ENCODE peak calls at places on chromosomes 6 and 20, in ten cellular contexts. G, X, D, C, Q, N, O, W, I and A are unnamed samples.
A peak's percentile ranks its signal among the peaks of the same experiment; 100 is the strongest.

GRCh38 chr6:12288844-12289654 is 1.1 kb upstream of the EDN1 start:
- DNase-seq in I (peak; percentile 38), D (peak; percentile 78), Q (peak; percentile 51), O (peak; percentile 62), X (peak; percentile 79), G (no peak), N (no peak), W (no peak), C (peak; percentile 75), A (peak; percentile 75)

GRCh38 chr6:31158863-31159855 is 770 bp downstream of the TCF19 start:
- DNase-seq in Q (no peak), D (peak; percentile 41), X (peak; percentile 50), W (no peak), N (no peak), G (no peak), C (no peak), O (no peak), I (peak; percentile 11), A (no peak)

GRCh38 chr6:75128881-75129570 is 76.8 kb downstream of the COL12A1 start:
- DNase-seq in C (no peak), D (peak; percentile 23), G (no peak), N (no peak), X (peak; percentile 47), Q (no peak), O (no peak), W (no peak), I (no peak), A (no peak)

GRCh38 chr6:91886183-91886795 is 1299.4 kb upstream of the MAP3K7 start:
- DNase-seq in D (no peak), X (no peak), Q (no peak), W (no peak), C (no peak), G (no peak), O (no peak), N (no peak), I (no peak), A (no peak)

GRCh38 chr20:46013826-46014516 is 5.3 kb downstream of the MMP9 start:
- DNase-seq in N (peak; percentile 47), I (peak; percentile 52), O (peak; percentile 56), Q (no peak), G (peak; percentile 82), W (peak; percentile 42), X (peak; percentile 44), C (peak; percentile 85), D (peak; percentile 85), A (peak; percentile 81)

GRCh38 chr20:50689864-50690263 is 1.5 kb downstream of the RIPOR3 start:
- DNase-seq in X (no peak), D (peak; percentile 41), W (no peak), Q (no peak), G (no peak), N (peak; percentile 33), O (no peak), C (no peak), I (no peak), A (peak; percentile 4)

GRCh38 chr20:12409501-12409900 is 491.8 kb downstream of the BTBD3 start:
- DNase-seq in N (no peak), D (no peak), Q (no peak), G (no peak), X (no peak), W (no peak), O (no peak), C (no peak), I (no peak), A (no peak)

GRCh38 chr6:48147101-48147500 is 36.1 kb upstream of the PTCHD4 start:
- DNase-seq in G (no peak), W (no peak), Q (no peak), X (no peak), O (no peak), D (no peak), C (no peak), N (no peak), I (no peak), A (no peak)

GRCh38 chr6:147787407-147787806 is 278.9 kb downstream of the SAMD5 start:
- DNase-seq in G (no peak), N (no peak), D (no peak), Q (no peak), W (no peak), I (peak; percentile 6), C (no peak), X (no peak), O (no peak), A (no peak)

GRCh38 chr6:22436134-22436533 is 133.2 kb upstream of the HDGFL1 start:
- DNase-seq in Q (no peak), N (no peak), C (no peak), O (no peak), G (no peak), I (no peak), X (no peak), W (no peak), D (no peak), A (no peak)

GRCh38 chr6:25193147-25193864 is 85.9 kb upstream of the CARMIL1 start:
- DNase-seq in G (no peak), D (peak; percentile 60), N (peak; percentile 61), Q (no peak), C (no peak), X (peak; percentile 95), W (no peak), O (no peak), I (no peak), A (peak; percentile 73)

GRCh38 chr20:64131406-64131805 is 24.0 kb upstream of the NPBWR2 start:
- DNase-seq in O (no peak), I (peak; percentile 23), N (peak; percentile 6), X (peak; percentile 29), W (no peak), G (peak; percentile 32), Q (no peak), C (no peak), D (no peak), A (peak; percentile 54)

GRCh38 chr6:139940741-139941712 is 566.6 kb upstream of the CITED2 start:
- DNase-seq in W (no peak), D (no peak), G (no peak), I (no peak), N (no peak), C (no peak), X (no peak), O (no peak), Q (no peak), A (no peak)

GRCh38 chr6:3848380-3848779 is 793 bp upstream of the FAM50B start:
- DNase-seq in I (no peak), X (peak; percentile 56), N (no peak), G (no peak), D (peak; percentile 49), Q (peak; percentile 40), C (no peak), W (no peak), O (no peak), A (no peak)

GRCh38 chr6:98583506-98583905 is 250.9 kb upstream of the POU3F2 start:
- DNase-seq in D (no peak), I (no peak), N (no peak), X (no peak), O (no peak), G (no peak), Q (no peak), C (no peak), W (no peak), A (no peak)

GRCh38 chr20:39004508-39004907 is 42.4 kb downstream of the DHX35 start:
- DNase-seq in O (no peak), X (no peak), N (no peak), G (peak; percentile 71), W (no peak), Q (no peak), D (no peak), I (peak; percentile 95), C (no peak), A (no peak)

GRCh38 chr6:35711731-35712130 is 23.0 kb upstream of the FKBP5 start:
- DNase-seq in X (no peak), D (no peak), I (no peak), G (peak; percentile 0), N (no peak), W (no peak), Q (no peak), C (no peak), O (no peak), A (no peak)

GRCh38 chr6:56109149-56109548 is 138.2 kb downstream of the COL21A1 start:
- DNase-seq in C (no peak), I (no peak), Q (no peak), W (no peak), D (no peak), G (no peak), N (no peak), O (no peak), X (no peak), A (no peak)

GRCh38 chr20:61979090-61979489 is 86.6 kb downstream of the TAF4 start:
- DNase-seq in O (no peak), C (no peak), N (no peak), Q (no peak), D (no peak), G (no peak), W (no peak), X (no peak), I (no peak), A (no peak)

GRCh38 chr6:157813757-157814455 is 9.1 kb upstream of the SNX9 start:
- DNase-seq in Q (no peak), I (no peak), W (no peak), X (peak; percentile 74), N (no peak), G (no peak), D (peak; percentile 30), C (no peak), O (no peak), A (no peak)

GRCh38 chr6:56536536-56536935 is 106.2 kb downstream of the DST start:
- DNase-seq in O (no peak), C (no peak), W (no peak), D (no peak), N (no peak), G (no peak), X (peak; percentile 67), Q (no peak), I (no peak), A (no peak)

GRCh38 chr6:4559281-4559875 is 216.8 kb upstream of the CDYL start:
- DNase-seq in Q (no peak), I (no peak), X (no peak), W (no peak), C (peak; percentile 2), N (no peak), O (no peak), D (no peak), G (no peak), A (no peak)

GRCh38 chr6:3370361-3371221 is 86.3 kb downstream of the SLC22A23 start:
- DNase-seq in D (no peak), N (no peak), C (no peak), G (no peak), X (no peak), W (no peak), O (no peak), I (no peak), Q (no peak), A (no peak)

GRCh38 chr20:47500554-47500953 is 1.1 kb upstream of the NCOA3 start:
- DNase-seq in N (no peak), G (no peak), D (no peak), I (no peak), W (no peak), Q (no peak), C (no peak), O (no peak), X (no peak), A (no peak)

GRCh38 chr6:63598251-63599036 is 26.2 kb downstream of the LOC128125822 start:
- DNase-seq in O (peak; percentile 55), I (peak; percentile 93), G (peak; percentile 76), C (peak; percentile 80), D (peak; percentile 78), N (peak; percentile 65), W (peak; percentile 53), X (peak; percentile 63), Q (peak; percentile 52), A (peak; percentile 67)

GRCh38 chr6:28985396-28986164 is 19.5 kb downstream of the ZNF311 start:
- DNase-seq in O (peak; percentile 65), X (peak; percentile 97), W (no peak), G (peak; percentile 88), C (no peak), N (peak; percentile 88), I (peak; percentile 97), D (peak; percentile 94), Q (peak; percentile 95), A (peak; percentile 91)

GRCh38 chr20:38134427-38135281 is 30.4 kb downstream of the TGM2 start:
- DNase-seq in Q (no peak), N (peak; percentile 69), C (no peak), G (peak; percentile 20), I (no peak), O (no peak), D (peak; percentile 49), X (peak; percentile 87), W (no peak), A (no peak)

GRCh38 chr6:44108471-44108870 is 18.8 kb downstream of the MRPL14 start:
- DNase-seq in W (no peak), O (no peak), D (no peak), G (no peak), X (no peak), N (no peak), Q (no peak), I (no peak), C (no peak), A (no peak)